ENCODE peak calls at places on chromosome 6, in nine cellular contexts. Y is MM.1S; V is kidney; W is A549; K is immature natural killer cell; J is stimulated activated CD8-positive, alpha-beta memory T cell treated with anti-CD3 and anti-CD28 coated beads, Interleukin-7, amount 100 ng/mL, for 4 hours; R is NCI-H446; Z is activated CD4-positive, alpha-beta T cell treated with anti-CD3 and anti-CD28 coated beads, Interleukin-2, amount 10 ng/mL, durations not matched to agents 7 days and 5 days; P is CD4-positive, alpha-beta memory T cell. C is an unnamed sample.

GRCh38 chr6:113860165-113860955 is 3.2 kb downstream of the MARCKS start:
- DNase-seq in Y (no peak), V (no peak), W (peak; percentile 4), K (no peak), J (no peak), R (peak; percentile 26), Z (no peak), P (no peak), C (peak; percentile 28)

GRCh38 chr6:167988945-167989841 is 8.3 kb upstream of the KIF25 start:
- DNase-seq in Y (no peak), V (no peak), W (no peak), K (no peak), J (no peak), R (no peak), Z (no peak), P (no peak), C (no peak)

GRCh38 chr6:109743739-109744138 is 52.6 kb downstream of the FIG4 start:
- DNase-seq in Y (no peak), V (no peak), W (no peak), K (no peak), J (no peak), R (no peak), Z (no peak), P (no peak), C (no peak)

GRCh38 chr6:11493979-11494378 is 43.6 kb upstream of the TMEM170B start:
- DNase-seq in Y (no peak), V (no peak), W (no peak), K (no peak), J (no peak), R (no peak), Z (no peak), P (no peak), C (no peak)

GRCh38 chr6:119844385-119844784 is 494.8 kb upstream of the MAN1A1 start:
- DNase-seq in Y (no peak), V (no peak), W (no peak), K (no peak), J (no peak), R (no peak), Z (no peak), P (no peak), C (no peak)

GRCh38 chr6:25302677-25303128 is 23.5 kb downstream of the CARMIL1 start:
- DNase-seq in Y (no peak), V (no peak), W (peak; percentile 57), K (no peak), J (no peak), R (no peak), Z (no peak), P (no peak), C (no peak)

GRCh38 chr6:158503222-158503621 is 56.7 kb upstream of the TMEM181 start:
- DNase-seq in Y (no peak), V (no peak), W (no peak), K (no peak), J (no peak), R (no peak), Z (no peak), P (no peak), C (no peak)

GRCh38 chr6:164337925-164338381 is 923.4 kb downstream of the QKI start:
- DNase-seq in Y (no peak), V (no peak), W (no peak), K (no peak), J (no peak), R (no peak), Z (no peak), P (no peak), C (no peak)

GRCh38 chr6:28808383-28808782 is 115.4 kb downstream of the TRIM27 start:
- DNase-seq in Y (no peak), V (no peak), W (no peak), K (no peak), J (no peak), R (no peak), Z (no peak), P (no peak), C (no peak)